ENCODE peak calls at places on chromosomes 16 and 17, in four cellular contexts. R is H1, P is K562, Q is tibial nerve. W is an unnamed sample.

GRCh38 chr16:79839450-79839849 is 238.9 kb upstream of the MAF start:
- DNase-seq in R (no peak), P (no peak), Q (no peak), W (peak; percentile 52)

GRCh38 chr17:39820541-39820940 is 43.6 kb downstream of the IKZF3 start:
- DNase-seq in R (no peak), P (no peak), Q (no peak), W (no peak)

GRCh38 chr17:69949931-69950330 is 125.1 kb upstream of the KCNJ16 start:
- DNase-seq in R (no peak), P (peak; percentile 12), Q (no peak), W (no peak)

GRCh38 chr16:4869147-4869790 is 22.0 kb downstream of the UBN1 start:
- DNase-seq in R (no peak), P (no peak), Q (no peak), W (no peak)

GRCh38 chr16:3189869-3190268 is 1.9 kb downstream of the OR1F1 start:
- DNase-seq in R (no peak), P (no peak), Q (no peak), W (no peak)

GRCh38 chr16:10988164-10988803 is 43.9 kb downstream of the CLEC16A start:
- DNase-seq in R (no peak), P (peak; percentile 31), Q (no peak), W (no peak)

GRCh38 chr17:35855965-35856364 is 12.7 kb downstream of the HEATR9 start:
- DNase-seq in R (no peak), P (no peak), Q (no peak), W (no peak)

GRCh38 chr16:81539009-81539820 is 94.6 kb downstream of the CMIP start:
- DNase-seq in R (no peak), P (no peak), Q (no peak), W (no peak)

GRCh38 chr16:78022347-78022746 is at the start of gene CLEC3A:
- DNase-seq in R (no peak), P (no peak), Q (no peak), W (no peak)

GRCh38 chr16:6484121-6484520 is 848.5 kb upstream of the RBFOX1 start:
- DNase-seq in R (no peak), P (no peak), Q (no peak), W (no peak)

GRCh38 chr17:1060991-1061390 is 64.1 kb downstream of the TIMM22 start:
- DNase-seq in R (no peak), P (no peak), Q (no peak), W (no peak)

GRCh38 chr16:30844671-30845449 is 49.0 kb downstream of the BCL7C start:
- DNase-seq in R (peak; percentile 13), P (peak; percentile 87), Q (peak; percentile 32), W (peak; percentile 81)

GRCh38 chr16:27405546-27406451 is 3.8 kb downstream of the IL21R start:
- DNase-seq in R (no peak), P (no peak), Q (no peak), W (no peak)

GRCh38 chr17:41697122-41697962 is 8.7 kb downstream of the EIF1 start:
- DNase-seq in R (no peak), P (peak; percentile 46), Q (peak; percentile 54), W (peak; percentile 47)

GRCh38 chr17:83151442-83152220 is 72.2 kb downstream of the METRNL start:
- DNase-seq in R (no peak), P (peak; percentile 9), Q (no peak), W (no peak)

GRCh38 chr17:2926019-2926650 is 129.9 kb downstream of the RAP1GAP2 start:
- DNase-seq in R (no peak), P (no peak), Q (no peak), W (no peak)

GRCh38 chr17:40176409-40177110 is 710 bp upstream of the RAPGEFL1 start:
- DNase-seq in R (no peak), P (no peak), Q (no peak), W (no peak)

GRCh38 chr16:70380205-70380918 is 33.7 kb downstream of the DDX19A start:
- DNase-seq in R (no peak), P (no peak), Q (no peak), W (peak; percentile 59)

GRCh38 chr17:36705651-36706436 is 104.5 kb downstream of the MRM1 start:
- DNase-seq in R (no peak), P (peak; percentile 73), Q (no peak), W (no peak)

GRCh38 chr16:80993293-80993691 is 13.4 kb downstream of the CMC2 start:
- DNase-seq in R (no peak), P (peak; percentile 76), Q (no peak), W (no peak)

DNA sequence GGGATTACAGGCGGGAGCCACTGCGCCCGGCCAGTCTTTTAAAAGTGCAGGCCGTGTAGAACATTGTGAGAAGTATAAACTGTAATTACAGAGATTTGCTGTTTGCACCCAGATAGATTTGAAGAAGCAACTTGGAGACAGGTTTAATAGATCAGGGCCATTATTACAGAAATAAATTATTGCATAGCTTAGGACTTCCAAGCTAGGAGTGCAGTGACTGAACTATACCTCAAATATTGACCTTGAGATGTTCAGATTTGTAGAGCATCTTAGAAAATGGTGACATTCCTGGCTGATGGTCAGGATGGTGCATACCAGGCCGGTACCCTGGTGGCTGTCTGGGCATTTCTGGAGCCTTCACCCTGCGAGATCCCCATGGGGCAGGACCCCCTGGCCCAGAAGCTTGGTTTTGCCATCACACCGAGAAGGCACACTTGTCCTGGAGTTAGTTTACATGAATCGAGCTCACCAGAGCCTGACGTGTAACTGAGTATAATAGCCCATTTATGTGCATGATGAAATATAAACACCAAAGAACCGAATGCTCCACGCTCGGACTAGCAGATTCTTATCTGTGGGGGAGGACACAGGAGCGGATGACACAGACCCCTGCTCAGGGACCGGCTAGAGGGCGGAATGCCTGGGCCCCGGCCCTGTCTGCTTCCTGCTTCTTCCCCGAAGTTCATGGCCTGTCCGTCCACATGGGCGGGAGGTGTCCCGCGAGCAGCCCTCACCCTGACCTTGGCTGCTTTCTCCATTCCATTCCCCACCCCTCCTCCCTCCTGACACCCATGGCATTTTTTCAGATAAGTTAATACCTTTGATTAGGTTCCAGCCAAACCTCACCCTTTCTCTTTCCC is 32.1 kb downstream of the CCDC40 start:
- DNase-seq in R (no peak), P (peak; percentile 39), Q (no peak), W (peak; percentile 53)
- TF ChIP-seq EP300 in R (no peak), P (peak; percentile 24), Q (peak; percentile 74), W (no peak)

DNA sequence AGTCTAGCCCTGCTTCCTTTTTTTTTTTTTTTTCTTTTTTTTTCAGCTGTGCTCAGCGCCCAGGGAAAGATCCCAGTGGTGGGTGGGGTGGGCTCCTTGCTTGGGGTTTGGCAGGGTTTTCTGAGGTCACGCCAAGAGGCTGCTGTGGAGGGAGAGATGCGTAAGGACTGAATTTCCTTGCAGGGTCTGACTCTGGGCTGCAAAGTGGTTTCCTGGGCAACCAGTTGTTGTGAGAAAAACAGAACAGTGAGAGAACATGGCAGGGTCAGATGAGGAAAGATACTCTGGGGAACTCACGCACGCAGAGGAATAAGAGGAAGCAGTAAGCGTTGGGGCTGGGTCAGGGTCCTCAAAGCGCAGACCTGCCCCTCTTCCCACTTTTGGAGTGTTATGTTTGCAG is 119.5 kb downstream of the IRF8 start:
- DNase-seq in R (no peak), P (no peak), Q (no peak), W (no peak)
- TF ChIP-seq EP300 in R (no peak), P (no peak), Q (peak; percentile 55), W (no peak)

GRCh38 chr17:62790554-62790953 is 17.6 kb downstream of the MARCHF10 start:
- DNase-seq in R (no peak), P (no peak), Q (no peak), W (no peak)

GRCh38 chr17:62794666-62794971 is 13.5 kb downstream of the MARCHF10 start:
- DNase-seq in R (no peak), P (no peak), Q (no peak), W (no peak)

GRCh38 chr17:62793919-62794665 is 14.0 kb downstream of the MARCHF10 start:
- DNase-seq in R (no peak), P (no peak), Q (no peak), W (no peak)

GRCh38 chr17:62791235-62792121 is 16.6 kb downstream of the MARCHF10 start:
- DNase-seq in R (no peak), P (no peak), Q (no peak), W (no peak)

DNA sequence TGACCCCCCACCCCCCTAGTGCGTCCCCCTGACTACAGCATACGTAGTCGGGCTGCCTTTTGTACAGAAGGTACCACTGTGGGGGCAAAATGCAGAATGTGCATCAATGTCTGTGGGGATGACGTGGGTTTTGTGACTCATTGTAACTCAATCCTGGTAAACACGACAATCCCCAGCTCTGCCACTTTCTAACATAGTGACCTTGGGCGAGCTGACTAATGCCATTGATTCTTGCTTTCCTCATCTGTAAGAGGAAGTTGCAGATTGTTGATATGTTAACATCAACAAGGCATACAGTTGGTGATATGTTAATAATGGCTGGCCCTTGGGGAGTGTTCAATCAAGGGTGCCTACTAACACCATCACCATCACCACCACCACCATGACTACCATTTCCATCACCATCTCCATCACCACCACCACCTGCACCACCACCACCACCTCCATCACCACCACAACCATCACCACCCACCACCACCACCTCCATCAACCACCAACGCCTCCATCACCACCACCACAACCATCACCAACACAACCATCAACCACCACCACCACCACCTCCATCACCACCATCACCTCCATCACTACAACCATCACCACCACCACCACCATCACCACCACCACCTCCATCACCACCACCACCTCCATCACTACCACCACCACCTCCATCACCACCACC is 15.9 kb downstream of the MARCHF10 start:
- DNase-seq in R (no peak), P (no peak), Q (no peak), W (no peak)
- TF ChIP-seq EP300 in R (no peak), P (no peak), Q (no peak), W (no peak)

DNA sequence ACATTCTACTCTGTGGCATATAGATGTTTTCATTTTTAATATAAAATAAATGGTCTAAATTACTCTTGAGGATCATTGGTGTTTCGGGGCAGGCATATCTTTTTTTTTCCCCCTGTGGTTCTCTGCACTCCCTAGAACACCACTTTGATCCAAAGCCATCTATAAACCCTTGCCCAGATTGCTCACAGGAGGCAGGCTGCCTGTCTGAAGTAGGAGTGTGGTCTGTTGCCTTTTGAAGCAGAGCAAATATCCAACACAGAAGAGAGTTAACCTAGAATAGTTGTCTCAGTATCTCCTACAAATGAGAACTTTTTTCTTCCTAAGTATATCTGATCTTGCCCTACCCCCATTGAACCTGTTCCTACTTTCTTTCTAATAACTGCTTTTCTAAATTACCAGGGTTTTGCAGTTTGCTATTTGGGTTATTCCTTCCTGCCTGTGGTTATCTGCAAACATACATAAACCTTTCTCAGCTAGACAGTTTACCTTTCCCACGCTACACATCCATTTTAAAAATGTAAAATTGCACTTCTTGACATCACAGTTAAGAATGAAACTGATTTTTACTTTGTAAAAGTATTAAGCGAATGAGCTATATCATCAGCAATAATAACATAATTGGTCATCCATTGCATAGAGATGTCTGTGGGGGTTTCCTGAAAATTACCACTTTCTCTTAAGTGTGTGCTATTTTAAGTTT is 4.7 kb upstream of the CMTM1 start:
- DNase-seq in R (no peak), P (no peak), Q (no peak), W (no peak)
- TF ChIP-seq EP300 in R (no peak), P (no peak), Q (no peak), W (no peak)

W was measured in ovary.